ENCODE peak calls at places on chromosomes 5 and 9, in four cellular contexts. Q is HepG2, O is A549, D is K562. R is an unnamed sample.

GRCh38 chr5:180399391-180399790 is 46.3 kb upstream of the GFPT2 start:
- DNase-seq in Q (no peak), O (no peak), D (peak; percentile 23), R (no peak)

GRCh38 chr5:76622973-76623596 is at the start of gene F2RL2:
- DNase-seq in Q (no peak), O (peak; percentile 89), D (peak; percentile 12), R (peak; percentile 75)

GRCh38 chr9:135135927-135136311 is 48.5 kb downstream of the OLFM1 start:
- DNase-seq in Q (no peak), O (no peak), D (no peak), R (no peak)

GRCh38 chr5:91382530-91383026 is 539 bp downstream of the ARRDC3 start:
- DNase-seq in Q (peak; percentile 22), O (peak; percentile 51), D (no peak), R (peak; percentile 71)

GRCh38 chr5:160507181-160507811 is 85.6 kb downstream of the PTTG1 start:
- DNase-seq in Q (no peak), O (no peak), D (no peak), R (no peak)

GRCh38 chr9:33161589-33162132 is 5.5 kb downstream of the B4GALT1 start:
- DNase-seq in Q (no peak), O (peak; percentile 41), D (no peak), R (no peak)

GRCh38 chr5:172939045-172939444 is 20.2 kb upstream of the RPL26L1 start:
- DNase-seq in Q (peak; percentile 45), O (peak; percentile 77), D (peak; percentile 43), R (no peak)

GRCh38 chr5:90096415-90097081 is 313.0 kb downstream of the CETN3 start:
- DNase-seq in Q (peak; percentile 10), O (peak; percentile 62), D (peak; percentile 8), R (peak; percentile 47)

GRCh38 chr9:131116281-131117101 is 8.9 kb upstream of the NUP214 start:
- DNase-seq in Q (no peak), O (no peak), D (peak; percentile 51), R (no peak)

GRCh38 chr9:125439434-125440272 is 178.0 kb downstream of the GAPVD1 start:
- DNase-seq in Q (no peak), O (no peak), D (no peak), R (no peak)
- TF ChIP-seq MYC in Q (no peak), O (no peak), D (no peak), R (no peak)

GRCh38 chr5:109877670-109878045 is 187.9 kb downstream of the MAN2A1 start:
- DNase-seq in Q (no peak), O (no peak), D (no peak), R (no peak)
- TF ChIP-seq JUN in Q (no peak), O (no peak), D (no peak), R (no peak)

GRCh38 chr5:3924990-3925389 is 329.4 kb downstream of the IRX1 start:
- DNase-seq in Q (no peak), O (no peak), D (no peak), R (no peak)
- TF ChIP-seq MYC in Q (no peak), O (no peak), D (no peak), R (no peak)

GRCh38 chr5:30849801-30850370 is 343.6 kb upstream of the CDH6 start:
- DNase-seq in Q (peak; percentile 28), O (peak; percentile 74), D (no peak), R (peak; percentile 1)
- TF ChIP-seq JUN in Q (no peak), O (no peak), D (no peak), R (no peak)

GRCh38 chr5:483434-484184 is 40.6 kb downstream of the EXOC3 start:
- DNase-seq in Q (no peak), O (no peak), D (no peak), R (no peak)
- TF ChIP-seq MYC in Q (no peak), O (no peak), D (no peak), R (no peak)

DNA sequence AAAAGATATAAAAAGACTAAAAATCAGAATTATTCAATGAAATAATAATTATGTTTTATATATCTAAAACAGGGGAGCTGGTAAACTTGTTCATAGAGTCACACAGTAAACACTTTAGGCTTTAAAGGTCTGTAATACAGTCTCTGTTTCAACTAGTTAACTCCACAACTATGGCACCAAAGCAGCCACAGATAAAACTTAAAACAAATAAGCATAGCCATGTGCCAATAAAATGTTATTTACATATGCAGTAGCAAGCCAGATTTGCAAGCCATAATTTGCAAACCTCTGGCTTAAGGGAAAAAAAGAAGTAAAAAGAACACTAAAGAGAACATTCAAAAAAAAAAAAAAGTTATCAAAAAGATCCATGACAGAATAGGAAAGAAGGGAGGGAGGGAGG is 24.9 kb downstream of the RICTOR start:
- DNase-seq in Q (no peak), O (no peak), D (no peak), R (no peak)
- TF ChIP-seq JUN in Q (no peak), O (no peak), D (no peak), R (no peak)

DNA sequence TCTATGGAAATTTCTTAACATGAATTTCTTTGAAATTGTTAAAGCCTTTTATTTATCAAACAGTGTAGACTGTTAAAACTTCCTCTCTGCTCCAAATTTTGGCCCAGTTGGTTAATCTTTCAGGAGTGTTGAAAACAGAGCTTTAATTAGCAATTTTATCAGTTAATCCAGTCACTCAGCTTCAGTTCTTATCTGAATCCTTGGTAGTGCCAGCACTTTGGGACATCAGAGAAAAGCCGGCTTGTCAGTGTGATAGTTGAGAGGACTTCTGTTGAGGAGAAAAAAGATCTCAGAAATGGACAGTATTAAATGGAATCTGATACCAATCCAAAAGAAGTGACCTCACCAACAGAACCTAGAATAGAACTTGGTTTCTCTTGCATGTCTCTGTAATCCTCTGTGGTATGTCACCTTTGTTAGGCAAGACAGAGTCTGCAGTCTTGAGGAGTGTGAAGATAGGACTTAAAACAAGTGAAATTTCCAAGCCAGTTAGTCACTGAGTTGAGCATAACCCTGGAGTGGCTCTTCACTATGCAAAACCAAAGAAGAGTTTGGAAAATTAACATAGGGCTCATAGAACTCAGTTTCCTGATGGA is 251.8 kb downstream of the NNT start:
- DNase-seq in Q (no peak), O (no peak), D (no peak), R (no peak)
- TF ChIP-seq MYC in Q (no peak), O (no peak), D (no peak), R (no peak)

GRCh38 chr5:170114271-170114670 is 8.6 kb downstream of the FOXI1 start:
- DNase-seq in Q (no peak), O (no peak), D (no peak), R (no peak)
- TF ChIP-seq JUN in Q (no peak), O (no peak), D (no peak), R (no peak)

DNA sequence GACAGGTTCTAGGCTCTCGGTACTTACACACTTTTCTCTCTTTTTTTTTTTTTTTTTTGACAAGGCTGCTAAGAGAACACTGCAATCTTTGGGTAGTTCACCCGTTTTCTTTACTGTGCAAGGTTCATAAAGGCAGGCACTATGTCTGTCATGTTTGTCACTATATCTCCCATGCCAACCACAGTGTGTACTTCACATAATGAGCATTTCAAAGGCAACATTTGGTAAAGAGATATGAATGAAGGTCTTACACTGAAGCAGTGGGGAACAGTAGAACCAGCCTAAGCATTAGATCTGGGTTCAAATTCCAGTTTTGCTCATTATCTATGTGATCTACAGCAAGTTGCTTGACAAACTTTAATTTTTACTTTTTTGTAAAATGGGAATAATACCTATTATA is 1.5 kb upstream of the HMGCR start:
- DNase-seq in Q (peak; percentile 76), O (no peak), D (no peak), R (no peak)
- TF ChIP-seq MYC in Q (no peak), O (no peak), D (no peak), R (no peak)

R was measured in endothelial cell of umbilical vein.